ENCODE peak calls at places on chromosomes 12 and 14, in eight cellular contexts. One of them, this sample, is unnamed.

GRCh38 chr14:35391388-35391710 is 13.2 kb downstream of the NFKBIA start:
- DNase-seq in cardiac muscle cell: no peak
- DNase-seq in HuH-7: no peak
- DNase-seq in NCI-H187 treated with DMSO at 0.1 percent for 48 hours: no peak
- DNase-seq in NCI-H1417: no peak
- DNase-seq in GM04503: no peak
- DNase-seq in stimulated activated CD8-positive, alpha-beta memory T cell treated with anti-CD3 and anti-CD28 coated beads, Interleukin-2, amount 100 ng/mL, for 1 hour: no peak
- DNase-seq in trophoblast cell: no peak
- DNase-seq in this sample: no peak

GRCh38 chr14:64053694-64054669 is 201.2 kb downstream of the SYNE2 start:
- DNase-seq in cardiac muscle cell: no peak
- DNase-seq in HuH-7: no peak
- DNase-seq in NCI-H187 treated with DMSO at 0.1 percent for 48 hours: no peak
- DNase-seq in NCI-H1417: no peak
- DNase-seq in GM04503: no peak
- DNase-seq in stimulated activated CD8-positive, alpha-beta memory T cell treated with anti-CD3 and anti-CD28 coated beads, Interleukin-2, amount 100 ng/mL, for 1 hour: no peak
- DNase-seq in trophoblast cell: no peak
- DNase-seq in this sample: no peak

GRCh38 chr14:56549721-56550120 is 29.9 kb upstream of the TMEM260 start:
- DNase-seq in cardiac muscle cell: no peak
- DNase-seq in HuH-7: no peak
- DNase-seq in NCI-H187 treated with DMSO at 0.1 percent for 48 hours: no peak
- DNase-seq in NCI-H1417: no peak
- DNase-seq in GM04503: no peak
- DNase-seq in stimulated activated CD8-positive, alpha-beta memory T cell treated with anti-CD3 and anti-CD28 coated beads, Interleukin-2, amount 100 ng/mL, for 1 hour: no peak
- DNase-seq in trophoblast cell: no peak
- DNase-seq in this sample: no peak

GRCh38 chr12:26691234-26691970 is 141.6 kb downstream of the ITPR2 start:
- DNase-seq in cardiac muscle cell: peak; percentile 93
- DNase-seq in HuH-7: no peak
- DNase-seq in NCI-H187 treated with DMSO at 0.1 percent for 48 hours: no peak
- DNase-seq in NCI-H1417: peak; percentile 85
- DNase-seq in GM04503: peak; percentile 82
- DNase-seq in stimulated activated CD8-positive, alpha-beta memory T cell treated with anti-CD3 and anti-CD28 coated beads, Interleukin-2, amount 100 ng/mL, for 1 hour: no peak
- DNase-seq in trophoblast cell: peak; percentile 94
- DNase-seq in this sample: peak; percentile 86

GRCh38 chr12:132955094-132955932 is 793 bp downstream of the ZNF605 start:
- DNase-seq in cardiac muscle cell: peak; percentile 82
- DNase-seq in HuH-7: peak; percentile 25
- DNase-seq in NCI-H187 treated with DMSO at 0.1 percent for 48 hours: no peak
- DNase-seq in NCI-H1417: no peak
- DNase-seq in GM04503: peak; percentile 16
- DNase-seq in stimulated activated CD8-positive, alpha-beta memory T cell treated with anti-CD3 and anti-CD28 coated beads, Interleukin-2, amount 100 ng/mL, for 1 hour: no peak
- DNase-seq in trophoblast cell: peak; percentile 32
- DNase-seq in this sample: peak; percentile 9

GRCh38 chr12:85466906-85467305 is 186.9 kb downstream of the ALX1 start:
- DNase-seq in cardiac muscle cell: no peak
- DNase-seq in HuH-7: no peak
- DNase-seq in NCI-H187 treated with DMSO at 0.1 percent for 48 hours: no peak
- DNase-seq in NCI-H1417: no peak
- DNase-seq in GM04503: no peak
- DNase-seq in stimulated activated CD8-positive, alpha-beta memory T cell treated with anti-CD3 and anti-CD28 coated beads, Interleukin-2, amount 100 ng/mL, for 1 hour: no peak
- DNase-seq in trophoblast cell: no peak
- DNase-seq in this sample: no peak

GRCh38 chr14:32012062-32012461 is 65.0 kb upstream of the ARHGAP5 start:
- DNase-seq in cardiac muscle cell: peak; percentile 29
- DNase-seq in HuH-7: no peak
- DNase-seq in NCI-H187 treated with DMSO at 0.1 percent for 48 hours: no peak
- DNase-seq in NCI-H1417: no peak
- DNase-seq in GM04503: no peak
- DNase-seq in stimulated activated CD8-positive, alpha-beta memory T cell treated with anti-CD3 and anti-CD28 coated beads, Interleukin-2, amount 100 ng/mL, for 1 hour: no peak
- DNase-seq in trophoblast cell: no peak
- DNase-seq in this sample: no peak

GRCh38 chr12:73598626-73599025 is 939.0 kb upstream of the ATXN7L3B start:
- DNase-seq in cardiac muscle cell: no peak
- DNase-seq in HuH-7: no peak
- DNase-seq in NCI-H187 treated with DMSO at 0.1 percent for 48 hours: no peak
- DNase-seq in NCI-H1417: no peak
- DNase-seq in GM04503: no peak
- DNase-seq in stimulated activated CD8-positive, alpha-beta memory T cell treated with anti-CD3 and anti-CD28 coated beads, Interleukin-2, amount 100 ng/mL, for 1 hour: no peak
- DNase-seq in trophoblast cell: peak; percentile 2
- DNase-seq in this sample: no peak

GRCh38 chr14:80621701-80622100 is 319.8 kb downstream of the CEP128 start:
- DNase-seq in cardiac muscle cell: peak; percentile 64
- DNase-seq in HuH-7: no peak
- DNase-seq in NCI-H187 treated with DMSO at 0.1 percent for 48 hours: no peak
- DNase-seq in NCI-H1417: no peak
- DNase-seq in GM04503: peak; percentile 55
- DNase-seq in stimulated activated CD8-positive, alpha-beta memory T cell treated with anti-CD3 and anti-CD28 coated beads, Interleukin-2, amount 100 ng/mL, for 1 hour: no peak
- DNase-seq in trophoblast cell: peak; percentile 95
- DNase-seq in this sample: no peak

GRCh38 chr12:101838628-101839323 is 8.0 kb upstream of the GNPTAB start:
- DNase-seq in cardiac muscle cell: no peak
- DNase-seq in HuH-7: no peak
- DNase-seq in NCI-H187 treated with DMSO at 0.1 percent for 48 hours: no peak
- DNase-seq in NCI-H1417: no peak
- DNase-seq in GM04503: no peak
- DNase-seq in stimulated activated CD8-positive, alpha-beta memory T cell treated with anti-CD3 and anti-CD28 coated beads, Interleukin-2, amount 100 ng/mL, for 1 hour: no peak
- DNase-seq in trophoblast cell: no peak
- DNase-seq in this sample: no peak

GRCh38 chr14:55921516-55921915 is 196.7 kb upstream of the PELI2 start:
- DNase-seq in cardiac muscle cell: no peak
- DNase-seq in HuH-7: no peak
- DNase-seq in NCI-H187 treated with DMSO at 0.1 percent for 48 hours: peak; percentile 73
- DNase-seq in NCI-H1417: peak; percentile 92
- DNase-seq in GM04503: no peak
- DNase-seq in stimulated activated CD8-positive, alpha-beta memory T cell treated with anti-CD3 and anti-CD28 coated beads, Interleukin-2, amount 100 ng/mL, for 1 hour: no peak
- DNase-seq in trophoblast cell: no peak
- DNase-seq in this sample: no peak

GRCh38 chr12:122917508-122918227 is 21.7 kb upstream of the VPS37B start:
- DNase-seq in cardiac muscle cell: peak; percentile 86
- DNase-seq in HuH-7: peak; percentile 63
- DNase-seq in NCI-H187 treated with DMSO at 0.1 percent for 48 hours: no peak
- DNase-seq in NCI-H1417: no peak
- DNase-seq in GM04503: peak; percentile 55
- DNase-seq in stimulated activated CD8-positive, alpha-beta memory T cell treated with anti-CD3 and anti-CD28 coated beads, Interleukin-2, amount 100 ng/mL, for 1 hour: no peak
- DNase-seq in trophoblast cell: peak; percentile 100
- DNase-seq in this sample: peak; percentile 28

GRCh38 chr12:69105101-69105613 is 134.2 kb upstream of the CPSF6 start:
- DNase-seq in cardiac muscle cell: no peak
- DNase-seq in HuH-7: no peak
- DNase-seq in NCI-H187 treated with DMSO at 0.1 percent for 48 hours: peak; percentile 96
- DNase-seq in NCI-H1417: peak; percentile 73
- DNase-seq in GM04503: no peak
- DNase-seq in stimulated activated CD8-positive, alpha-beta memory T cell treated with anti-CD3 and anti-CD28 coated beads, Interleukin-2, amount 100 ng/mL, for 1 hour: no peak
- DNase-seq in trophoblast cell: peak; percentile 91
- DNase-seq in this sample: no peak

GRCh38 chr14:31371651-31372050 is 48.7 kb downstream of the HEATR5A start:
- DNase-seq in cardiac muscle cell: no peak
- DNase-seq in HuH-7: no peak
- DNase-seq in NCI-H187 treated with DMSO at 0.1 percent for 48 hours: no peak
- DNase-seq in NCI-H1417: no peak
- DNase-seq in GM04503: no peak
- DNase-seq in stimulated activated CD8-positive, alpha-beta memory T cell treated with anti-CD3 and anti-CD28 coated beads, Interleukin-2, amount 100 ng/mL, for 1 hour: no peak
- DNase-seq in trophoblast cell: no peak
- DNase-seq in this sample: no peak

GRCh38 chr12:53932915-53933314 is 5.7 kb upstream of the HOXC13 start:
- DNase-seq in cardiac muscle cell: no peak
- DNase-seq in HuH-7: no peak
- DNase-seq in NCI-H187 treated with DMSO at 0.1 percent for 48 hours: no peak
- DNase-seq in NCI-H1417: no peak
- DNase-seq in GM04503: no peak
- DNase-seq in stimulated activated CD8-positive, alpha-beta memory T cell treated with anti-CD3 and anti-CD28 coated beads, Interleukin-2, amount 100 ng/mL, for 1 hour: no peak
- DNase-seq in trophoblast cell: no peak
- DNase-seq in this sample: no peak

GRCh38 chr14:89155491-89155890 is 261.5 kb downstream of the FOXN3 start:
- DNase-seq in cardiac muscle cell: no peak
- DNase-seq in HuH-7: no peak
- DNase-seq in NCI-H187 treated with DMSO at 0.1 percent for 48 hours: no peak
- DNase-seq in NCI-H1417: no peak
- DNase-seq in GM04503: no peak
- DNase-seq in stimulated activated CD8-positive, alpha-beta memory T cell treated with anti-CD3 and anti-CD28 coated beads, Interleukin-2, amount 100 ng/mL, for 1 hour: no peak
- DNase-seq in trophoblast cell: no peak
- DNase-seq in this sample: no peak

GRCh38 chr12:114605918-114606317 is 78.1 kb downstream of the TBX3 start:
- DNase-seq in cardiac muscle cell: no peak
- DNase-seq in HuH-7: no peak
- DNase-seq in NCI-H187 treated with DMSO at 0.1 percent for 48 hours: no peak
- DNase-seq in NCI-H1417: no peak
- DNase-seq in GM04503: no peak
- DNase-seq in stimulated activated CD8-positive, alpha-beta memory T cell treated with anti-CD3 and anti-CD28 coated beads, Interleukin-2, amount 100 ng/mL, for 1 hour: no peak
- DNase-seq in trophoblast cell: no peak
- DNase-seq in this sample: no peak

GRCh38 chr12:96193725-96194571 is at the start of gene ELK3:
- DNase-seq in cardiac muscle cell: peak; percentile 87
- DNase-seq in HuH-7: peak; percentile 69
- DNase-seq in NCI-H187 treated with DMSO at 0.1 percent for 48 hours: no peak
- DNase-seq in NCI-H1417: peak; percentile 78
- DNase-seq in GM04503: no peak
- DNase-seq in stimulated activated CD8-positive, alpha-beta memory T cell treated with anti-CD3 and anti-CD28 coated beads, Interleukin-2, amount 100 ng/mL, for 1 hour: peak; percentile 34
- DNase-seq in trophoblast cell: peak; percentile 69
- DNase-seq in this sample: no peak

GRCh38 chr12:46370792-46371717 is 1.5 kb downstream of the SLC38A2 start:
- DNase-seq in cardiac muscle cell: peak; percentile 91
- DNase-seq in HuH-7: peak; percentile 88
- DNase-seq in NCI-H187 treated with DMSO at 0.1 percent for 48 hours: peak; percentile 63
- DNase-seq in NCI-H1417: peak; percentile 93
- DNase-seq in GM04503: no peak
- DNase-seq in stimulated activated CD8-positive, alpha-beta memory T cell treated with anti-CD3 and anti-CD28 coated beads, Interleukin-2, amount 100 ng/mL, for 1 hour: peak; percentile 92
- DNase-seq in trophoblast cell: peak; percentile 95
- DNase-seq in this sample: no peak

GRCh38 chr14:64693766-64694165 is 10.5 kb upstream of the PLEKHG3 start:
- DNase-seq in cardiac muscle cell: no peak
- DNase-seq in HuH-7: no peak
- DNase-seq in NCI-H187 treated with DMSO at 0.1 percent for 48 hours: no peak
- DNase-seq in NCI-H1417: peak; percentile 2
- DNase-seq in GM04503: no peak
- DNase-seq in stimulated activated CD8-positive, alpha-beta memory T cell treated with anti-CD3 and anti-CD28 coated beads, Interleukin-2, amount 100 ng/mL, for 1 hour: no peak
- DNase-seq in trophoblast cell: no peak
- DNase-seq in this sample: no peak

GRCh38 chr14:87430810-87431209 is 562.2 kb downstream of the GALC start:
- DNase-seq in cardiac muscle cell: peak; percentile 9
- DNase-seq in HuH-7: no peak
- DNase-seq in NCI-H187 treated with DMSO at 0.1 percent for 48 hours: no peak
- DNase-seq in NCI-H1417: no peak
- DNase-seq in GM04503: no peak
- DNase-seq in stimulated activated CD8-positive, alpha-beta memory T cell treated with anti-CD3 and anti-CD28 coated beads, Interleukin-2, amount 100 ng/mL, for 1 hour: no peak
- DNase-seq in trophoblast cell: no peak
- DNase-seq in this sample: no peak

GRCh38 chr12:45342848-45343247 is 127.0 kb downstream of the ANO6 start:
- DNase-seq in cardiac muscle cell: no peak
- DNase-seq in HuH-7: no peak
- DNase-seq in NCI-H187 treated with DMSO at 0.1 percent for 48 hours: no peak
- DNase-seq in NCI-H1417: no peak
- DNase-seq in GM04503: no peak
- DNase-seq in stimulated activated CD8-positive, alpha-beta memory T cell treated with anti-CD3 and anti-CD28 coated beads, Interleukin-2, amount 100 ng/mL, for 1 hour: no peak
- DNase-seq in trophoblast cell: peak; percentile 55
- DNase-seq in this sample: no peak

GRCh38 chr12:47781479-47782371 is 8.7 kb downstream of the SLC48A1 start:
- DNase-seq in cardiac muscle cell: no peak
- DNase-seq in HuH-7: no peak
- DNase-seq in NCI-H187 treated with DMSO at 0.1 percent for 48 hours: peak; percentile 15
- DNase-seq in NCI-H1417: peak; percentile 79
- DNase-seq in GM04503: no peak
- DNase-seq in stimulated activated CD8-positive, alpha-beta memory T cell treated with anti-CD3 and anti-CD28 coated beads, Interleukin-2, amount 100 ng/mL, for 1 hour: no peak
- DNase-seq in trophoblast cell: no peak
- DNase-seq in this sample: no peak

GRCh38 chr12:64387201-64387816 is 3.2 kb downstream of the C12orf56 start:
- DNase-seq in cardiac muscle cell: no peak
- DNase-seq in HuH-7: no peak
- DNase-seq in NCI-H187 treated with DMSO at 0.1 percent for 48 hours: no peak
- DNase-seq in NCI-H1417: peak; percentile 26
- DNase-seq in GM04503: no peak
- DNase-seq in stimulated activated CD8-positive, alpha-beta memory T cell treated with anti-CD3 and anti-CD28 coated beads, Interleukin-2, amount 100 ng/mL, for 1 hour: no peak
- DNase-seq in trophoblast cell: no peak
- DNase-seq in this sample: no peak

GRCh38 chr12:51056242-51056641 is 8.1 kb downstream of the LETMD1 start:
- DNase-seq in cardiac muscle cell: peak; percentile 77
- DNase-seq in HuH-7: no peak
- DNase-seq in NCI-H187 treated with DMSO at 0.1 percent for 48 hours: no peak
- DNase-seq in NCI-H1417: no peak
- DNase-seq in GM04503: peak; percentile 14
- DNase-seq in stimulated activated CD8-positive, alpha-beta memory T cell treated with anti-CD3 and anti-CD28 coated beads, Interleukin-2, amount 100 ng/mL, for 1 hour: no peak
- DNase-seq in trophoblast cell: peak; percentile 68
- DNase-seq in this sample: no peak

GRCh38 chr12:74896186-74896585 is 313.5 kb downstream of the KCNC2 start:
- DNase-seq in cardiac muscle cell: no peak
- DNase-seq in HuH-7: no peak
- DNase-seq in NCI-H187 treated with DMSO at 0.1 percent for 48 hours: no peak
- DNase-seq in NCI-H1417: no peak
- DNase-seq in GM04503: no peak
- DNase-seq in stimulated activated CD8-positive, alpha-beta memory T cell treated with anti-CD3 and anti-CD28 coated beads, Interleukin-2, amount 100 ng/mL, for 1 hour: no peak
- DNase-seq in trophoblast cell: no peak
- DNase-seq in this sample: no peak

GRCh38 chr14:91417983-91418386 is 365 bp upstream of the CCDC88C start:
- DNase-seq in cardiac muscle cell: peak; percentile 22
- DNase-seq in HuH-7: no peak
- DNase-seq in NCI-H187 treated with DMSO at 0.1 percent for 48 hours: no peak
- DNase-seq in NCI-H1417: peak; percentile 84
- DNase-seq in GM04503: no peak
- DNase-seq in stimulated activated CD8-positive, alpha-beta memory T cell treated with anti-CD3 and anti-CD28 coated beads, Interleukin-2, amount 100 ng/mL, for 1 hour: no peak
- DNase-seq in trophoblast cell: peak; percentile 38
- DNase-seq in this sample: no peak

GRCh38 chr12:117140397-117141096 is 41.3 kb upstream of the TESC start:
- DNase-seq in cardiac muscle cell: no peak
- DNase-seq in HuH-7: no peak
- DNase-seq in NCI-H187 treated with DMSO at 0.1 percent for 48 hours: no peak
- DNase-seq in NCI-H1417: peak; percentile 43
- DNase-seq in GM04503: no peak
- DNase-seq in stimulated activated CD8-positive, alpha-beta memory T cell treated with anti-CD3 and anti-CD28 coated beads, Interleukin-2, amount 100 ng/mL, for 1 hour: no peak
- DNase-seq in trophoblast cell: no peak
- DNase-seq in this sample: no peak

GRCh38 chr12:67220065-67220464 is 49.1 kb upstream of the CAND1 start:
- DNase-seq in cardiac muscle cell: no peak
- DNase-seq in HuH-7: no peak
- DNase-seq in NCI-H187 treated with DMSO at 0.1 percent for 48 hours: no peak
- DNase-seq in NCI-H1417: peak; percentile 56
- DNase-seq in GM04503: no peak
- DNase-seq in stimulated activated CD8-positive, alpha-beta memory T cell treated with anti-CD3 and anti-CD28 coated beads, Interleukin-2, amount 100 ng/mL, for 1 hour: no peak
- DNase-seq in trophoblast cell: peak; percentile 48
- DNase-seq in this sample: no peak

GRCh38 chr12:21476949-21477348 is 24.5 kb downstream of the RECQL start:
- DNase-seq in cardiac muscle cell: peak; percentile 13
- DNase-seq in HuH-7: no peak
- DNase-seq in NCI-H187 treated with DMSO at 0.1 percent for 48 hours: no peak
- DNase-seq in NCI-H1417: no peak
- DNase-seq in GM04503: peak; percentile 5
- DNase-seq in stimulated activated CD8-positive, alpha-beta memory T cell treated with anti-CD3 and anti-CD28 coated beads, Interleukin-2, amount 100 ng/mL, for 1 hour: no peak
- DNase-seq in trophoblast cell: no peak
- DNase-seq in this sample: peak; percentile 29

GRCh38 chr12:5746020-5746419 is 199.0 kb downstream of the ANO2 start:
- DNase-seq in cardiac muscle cell: no peak
- DNase-seq in HuH-7: no peak
- DNase-seq in NCI-H187 treated with DMSO at 0.1 percent for 48 hours: no peak
- DNase-seq in NCI-H1417: no peak
- DNase-seq in GM04503: no peak
- DNase-seq in stimulated activated CD8-positive, alpha-beta memory T cell treated with anti-CD3 and anti-CD28 coated beads, Interleukin-2, amount 100 ng/mL, for 1 hour: no peak
- DNase-seq in trophoblast cell: no peak
- DNase-seq in this sample: no peak

GRCh38 chr12:103884316-103884715 is 43.3 kb upstream of the NT5DC3 start:
- DNase-seq in cardiac muscle cell: peak; percentile 81
- DNase-seq in HuH-7: no peak
- DNase-seq in NCI-H187 treated with DMSO at 0.1 percent for 48 hours: no peak
- DNase-seq in NCI-H1417: peak; percentile 65
- DNase-seq in GM04503: no peak
- DNase-seq in stimulated activated CD8-positive, alpha-beta memory T cell treated with anti-CD3 and anti-CD28 coated beads, Interleukin-2, amount 100 ng/mL, for 1 hour: no peak
- DNase-seq in trophoblast cell: peak; percentile 34
- DNase-seq in this sample: no peak

GRCh38 chr12:28973491-28973890 is 175.6 kb upstream of the FAR2 start:
- DNase-seq in cardiac muscle cell: no peak
- DNase-seq in HuH-7: no peak
- DNase-seq in NCI-H187 treated with DMSO at 0.1 percent for 48 hours: no peak
- DNase-seq in NCI-H1417: no peak
- DNase-seq in GM04503: no peak
- DNase-seq in stimulated activated CD8-positive, alpha-beta memory T cell treated with anti-CD3 and anti-CD28 coated beads, Interleukin-2, amount 100 ng/mL, for 1 hour: no peak
- DNase-seq in trophoblast cell: no peak
- DNase-seq in this sample: no peak

GRCh38 chr12:125949471-125949870 is 884.2 kb downstream of the AACS start:
- DNase-seq in cardiac muscle cell: no peak
- DNase-seq in HuH-7: no peak
- DNase-seq in NCI-H187 treated with DMSO at 0.1 percent for 48 hours: no peak
- DNase-seq in NCI-H1417: no peak
- DNase-seq in GM04503: no peak
- DNase-seq in stimulated activated CD8-positive, alpha-beta memory T cell treated with anti-CD3 and anti-CD28 coated beads, Interleukin-2, amount 100 ng/mL, for 1 hour: no peak
- DNase-seq in trophoblast cell: no peak
- DNase-seq in this sample: no peak

This sample was measured in AG04449.